ENCODE peak calls at places on chromosomes 11 and 22, in nine cellular contexts. W is lower lobe of right lung, X is heart left ventricle, K is SK-N-SH, C is A549, M is HFF-Myc, A is fibroblast of lung, B is A673, Y is left ventricle myocardium inferior. F is an unnamed sample.

GRCh38 chr11:31651208-31651607 is 141.6 kb downstream of the ELP4 start:
- DNase-seq in W (no peak), Y (no peak), B (no peak), A (no peak), K (no peak), X (no peak), C (no peak), M (no peak), F (no peak)

GRCh38 chr22:24289138-24289537 is 18.5 kb downstream of the SPECC1L start:
- DNase-seq in M (peak), W (no peak), X (no peak), K (no peak), A (peak), B (peak), C (no peak), Y (no peak), F (peak)

GRCh38 chr11:59182457-59183151 is 10.7 kb downstream of the DTX4 start:
- DNase-seq in B (no peak), K (no peak), M (no peak), C (peak), Y (no peak), X (no peak), A (no peak), W (no peak), F (no peak)

GRCh38 chr22:20427945-20428417 is 9.6 kb downstream of the SCARF2 start:
- DNase-seq in B (no peak), C (no peak), A (no peak), Y (no peak), K (no peak), W (peak), X (no peak), M (no peak), F (no peak)

GRCh38 chr11:35112846-35113105 is 26.2 kb upstream of the CD44 start:
- DNase-seq in M (no peak), B (no peak), C (no peak), X (no peak), W (no peak), A (no peak), Y (no peak), K (no peak), F (no peak)

GRCh38 chr11:89177691-89178231 is at the start of gene TYR:
- DNase-seq in W (no peak), C (no peak), A (no peak), X (no peak), K (no peak), B (no peak), Y (no peak), M (no peak), F (no peak)

GRCh38 chr11:10444725-10445286 is 10.3 kb upstream of the AMPD3 start:
- DNase-seq in M (no peak), C (no peak), Y (no peak), X (no peak), A (no peak), B (no peak), W (no peak), K (peak), F (no peak)

GRCh38 chr11:91921974-91922373 is 302.6 kb upstream of the FAT3 start:
- DNase-seq in W (no peak), A (peak), B (no peak), K (no peak), Y (no peak), M (no peak), X (no peak), C (peak), F (no peak)

GRCh38 chr22:23236026-23236425 is 55.7 kb downstream of the BCR start:
- DNase-seq in Y (no peak), C (no peak), K (no peak), W (no peak), A (peak), B (no peak), M (no peak), X (no peak), F (no peak)

GRCh38 chr22:22955866-22956535 is 68.4 kb downstream of the IGLL5 start:
- DNase-seq in X (peak), C (peak), B (peak), K (peak), A (peak), Y (no peak), M (peak), W (peak), F (peak)

GRCh38 chr11:25860677-25861445 is 471.1 kb upstream of the ANO3 start:
- DNase-seq in K (no peak), B (peak), X (no peak), W (no peak), Y (no peak), M (no peak), A (peak), C (no peak), F (no peak)

GRCh38 chr11:7501251-7501650 is 12.5 kb upstream of the PPFIBP2 start:
- DNase-seq in X (no peak), B (no peak), K (no peak), M (no peak), Y (no peak), W (no peak), A (no peak), C (no peak), F (no peak)

GRCh38 chr11:3984896-3985295 is 109.7 kb upstream of the RRM1 start:
- DNase-seq in K (peak), A (peak), B (no peak), W (no peak), C (no peak), M (no peak), X (no peak), Y (no peak), F (no peak)

GRCh38 chr11:3807856-3808845 is at the start of gene PGAP2:
- DNase-seq in Y (peak), C (peak), M (no peak), K (peak), B (peak), A (peak), W (peak), X (peak), F (peak)

GRCh38 chr11:124670732-124671131 is 2.8 kb downstream of the SIAE start:
- DNase-seq in K (no peak), W (no peak), B (peak), X (no peak), M (no peak), C (no peak), Y (no peak), A (no peak), F (no peak)

GRCh38 chr11:61687420-61687819 is 7.2 kb downstream of the DAGLA start:
- DNase-seq in C (no peak), K (no peak), W (no peak), B (no peak), A (no peak), Y (no peak), M (no peak), X (no peak), F (no peak)

GRCh38 chr11:61306221-61306620 is 11.1 kb upstream of the VWCE start:
- DNase-seq in M (no peak), W (no peak), X (no peak), Y (no peak), K (no peak), C (no peak), A (no peak), B (no peak), F (no peak)

GRCh38 chr22:23850136-23850611 is 7.5 kb upstream of the SLC2A11 start:
- DNase-seq in Y (peak), X (no peak), K (no peak), B (no peak), C (no peak), M (no peak), W (no peak), A (no peak), F (no peak)

DNA sequence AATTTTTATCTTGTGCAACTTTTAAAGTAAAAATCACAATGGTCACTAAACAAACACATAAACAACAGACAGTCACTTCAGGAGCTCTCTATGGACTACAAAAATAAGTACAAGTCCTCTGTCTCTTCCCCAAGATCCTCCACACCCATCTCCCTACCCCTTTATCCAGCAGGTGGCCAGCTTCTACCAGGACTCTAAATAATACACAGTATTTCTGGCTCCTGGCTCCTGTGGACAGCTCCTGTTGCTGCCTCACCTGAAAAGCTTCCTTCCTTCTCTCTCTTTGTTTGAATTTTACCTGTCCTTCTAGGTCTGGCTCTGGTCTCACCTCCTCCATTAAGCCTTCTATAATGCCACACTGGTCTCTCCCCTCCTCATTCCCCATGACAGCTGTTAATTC is 86.1 kb downstream of the CLPB start:
- DNase-seq in A (no peak), M (no peak), C (no peak), K (no peak), W (no peak), Y (no peak), X (no peak), B (no peak), F (no peak)
- TF ChIP-seq CTCF in A (no peak), M (no peak), C (no peak), K (no peak), W (no peak), Y (no peak), X (no peak), B (no peak), F (no peak)

GRCh38 chr11:76778874-76779273 is 4.3 kb upstream of the TSKU start:
- DNase-seq in K (no peak), B (no peak), A (peak), C (no peak), W (no peak), Y (no peak), X (no peak), M (no peak), F (no peak)

GRCh38 chr11:76781861-76782500 is 1.2 kb upstream of the TSKU start:
- DNase-seq in A (no peak), K (no peak), C (no peak), B (no peak), W (no peak), Y (no peak), M (no peak), X (no peak), F (no peak)

GRCh38 chr11:76783294-76783900 is at the start of gene TSKU:
- DNase-seq in C (peak), B (no peak), W (peak), A (no peak), K (no peak), Y (no peak), X (no peak), M (no peak), F (no peak)

GRCh38 chr11:76782526-76783293 is 446 bp upstream of the TSKU start:
- DNase-seq in B (peak), Y (peak), K (peak), C (peak), A (peak), X (peak), W (peak), M (peak), F (peak)

DNA sequence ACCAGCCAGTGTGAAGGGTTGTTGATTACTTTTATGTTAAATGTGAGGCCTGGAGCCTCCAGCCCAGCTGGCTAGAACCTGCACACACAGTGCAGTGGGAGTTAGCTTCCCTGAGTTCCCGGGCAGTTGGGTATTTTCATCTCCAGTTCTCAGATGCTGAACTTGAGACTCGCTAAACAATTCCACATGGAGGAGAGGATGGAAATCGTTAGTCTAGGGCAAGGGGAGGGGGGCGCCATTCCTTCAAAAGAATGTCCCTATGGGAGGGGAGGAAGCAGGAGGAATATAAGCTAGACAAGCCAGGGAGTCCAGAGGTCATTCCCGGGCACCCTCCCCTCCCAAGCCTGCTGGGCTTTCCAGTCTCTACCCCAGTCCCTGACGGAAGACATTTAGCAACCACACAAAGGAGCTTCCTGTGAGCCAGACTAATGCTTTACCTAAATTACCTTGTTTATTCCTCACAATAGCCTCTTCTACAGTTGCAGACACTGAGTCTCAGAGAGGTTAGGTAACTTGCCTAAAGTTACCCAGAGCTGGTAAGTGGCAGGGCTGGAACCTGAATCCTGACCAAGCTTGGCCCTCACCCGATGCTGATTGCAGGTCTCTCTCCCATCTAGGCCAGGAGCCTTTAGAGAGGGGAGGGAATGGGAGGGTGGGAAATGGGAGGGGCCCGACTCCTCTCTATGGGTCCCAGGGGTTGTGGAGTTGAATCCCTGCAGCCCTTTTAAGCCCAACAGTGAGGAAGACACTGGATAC is 1.9 kb upstream of the TSKU start:
- DNase-seq in Y (no peak), A (no peak), B (no peak), W (no peak), K (no peak), M (peak), C (no peak), X (no peak), F (no peak)
- TF ChIP-seq CTCF in Y (no peak), A (no peak), B (no peak), W (no peak), K (no peak), M (no peak), C (no peak), X (no peak), F (no peak)

DNA sequence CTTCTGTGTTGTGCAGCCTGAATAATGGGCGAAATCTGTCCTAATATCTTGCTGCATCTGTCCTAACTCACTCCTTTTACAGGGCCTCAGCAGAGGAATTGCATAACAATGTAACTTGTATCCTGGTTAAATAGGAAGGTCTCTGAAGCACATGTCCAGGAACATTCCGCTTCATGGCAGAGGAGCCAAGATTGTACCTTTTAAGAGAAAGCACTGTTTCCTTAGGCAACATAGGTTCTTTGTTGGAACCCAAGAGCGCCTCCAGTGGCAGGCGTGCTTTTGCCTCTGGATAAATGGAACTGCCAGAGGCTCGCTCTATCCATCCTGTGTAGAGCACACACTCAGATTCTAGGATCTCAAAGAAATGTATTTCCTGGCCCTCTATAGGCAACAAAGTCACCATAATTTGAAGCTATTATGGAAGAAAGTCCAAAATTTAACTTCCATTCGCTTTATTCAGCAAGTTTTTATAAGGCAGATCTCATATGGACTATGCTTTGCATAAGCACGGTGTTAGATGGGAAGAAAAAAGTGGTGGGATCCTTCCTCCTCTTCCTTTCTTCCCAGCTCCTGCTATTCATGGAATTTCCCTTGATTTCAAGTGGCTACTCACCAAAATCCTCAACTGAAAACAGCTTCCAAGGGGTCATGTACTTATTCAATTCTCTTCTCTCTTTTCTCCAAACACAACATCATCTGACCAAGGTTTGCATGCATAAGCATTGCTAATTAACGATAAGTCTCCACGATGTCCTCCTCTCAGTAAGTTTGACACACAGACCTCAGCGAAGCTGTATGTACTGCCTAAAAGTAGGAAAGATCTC is at the start of gene BLID:
- DNase-seq in W (peak), X (no peak), Y (peak), K (no peak), A (peak), M (no peak), C (peak), B (no peak), F (no peak)
- TF ChIP-seq CTCF in W (peak), X (peak), Y (peak), K (peak), A (peak), M (peak), C (peak), B (peak), F (peak)

DNA sequence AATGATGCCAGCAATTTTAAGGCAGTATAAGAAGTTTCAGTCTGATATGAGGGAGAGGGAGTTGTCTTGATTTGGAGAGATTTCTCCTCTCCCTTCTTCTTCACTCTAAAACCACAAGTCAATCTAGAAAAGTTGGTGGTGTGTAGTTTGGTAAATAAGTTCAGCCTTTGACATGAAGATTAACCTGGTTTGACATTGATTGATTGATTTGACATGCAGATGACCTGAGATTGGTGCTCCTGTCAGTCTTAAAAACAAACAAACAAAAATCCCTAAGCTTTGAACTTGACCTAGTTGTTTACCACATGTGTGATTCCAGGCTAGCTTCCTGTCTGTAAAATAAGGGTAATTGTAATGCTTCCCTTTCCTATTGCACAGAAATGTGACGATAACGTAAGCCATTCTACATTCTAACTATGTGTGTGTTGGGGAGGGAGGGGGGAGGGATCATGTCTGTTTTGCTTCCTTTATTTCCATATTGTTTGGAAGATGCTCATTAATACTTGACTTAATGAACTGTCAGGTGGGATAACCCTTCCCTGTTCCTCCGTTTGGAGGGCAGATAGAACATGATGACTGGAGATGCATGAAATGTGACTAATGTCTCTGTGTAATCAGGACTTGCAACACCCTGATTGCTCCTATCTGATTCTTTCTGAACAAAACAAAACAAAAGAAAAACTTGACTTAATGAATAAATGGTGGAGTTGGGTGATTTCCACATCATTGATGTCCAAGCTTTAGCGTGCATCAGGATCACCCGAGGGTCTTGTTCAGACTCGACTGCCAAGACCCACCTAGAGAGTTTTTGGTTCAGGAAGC is 106.0 kb upstream of the CLMP start:
- DNase-seq in K (no peak), A (peak), C (peak), W (no peak), M (no peak), B (no peak), X (no peak), Y (no peak), F (peak)
- TF ChIP-seq CTCF in K (no peak), A (no peak), C (no peak), W (no peak), M (no peak), B (no peak), X (no peak), Y (no peak), F (no peak)

GRCh38 chr11:2314136-2314524 is 12.3 kb downstream of the TSPAN32 start:
- DNase-seq in K (no peak), B (no peak), X (no peak), M (no peak), W (peak), A (no peak), C (no peak), Y (no peak), F (no peak)

GRCh38 chr11:2311456-2312201 is 9.8 kb downstream of the TSPAN32 start:
- DNase-seq in C (no peak), Y (no peak), B (no peak), W (no peak), M (no peak), A (no peak), X (no peak), K (no peak), F (no peak)

GRCh38 chr11:2310786-2311455 is 9.1 kb downstream of the TSPAN32 start:
- DNase-seq in M (no peak), B (no peak), X (no peak), W (no peak), A (no peak), C (no peak), K (no peak), Y (no peak), F (no peak)

GRCh38 chr11:2313051-2313951 is 11.5 kb downstream of the TSPAN32 start:
- DNase-seq in W (peak), K (no peak), A (no peak), B (no peak), Y (peak), C (no peak), M (no peak), X (no peak), F (no peak)

DNA sequence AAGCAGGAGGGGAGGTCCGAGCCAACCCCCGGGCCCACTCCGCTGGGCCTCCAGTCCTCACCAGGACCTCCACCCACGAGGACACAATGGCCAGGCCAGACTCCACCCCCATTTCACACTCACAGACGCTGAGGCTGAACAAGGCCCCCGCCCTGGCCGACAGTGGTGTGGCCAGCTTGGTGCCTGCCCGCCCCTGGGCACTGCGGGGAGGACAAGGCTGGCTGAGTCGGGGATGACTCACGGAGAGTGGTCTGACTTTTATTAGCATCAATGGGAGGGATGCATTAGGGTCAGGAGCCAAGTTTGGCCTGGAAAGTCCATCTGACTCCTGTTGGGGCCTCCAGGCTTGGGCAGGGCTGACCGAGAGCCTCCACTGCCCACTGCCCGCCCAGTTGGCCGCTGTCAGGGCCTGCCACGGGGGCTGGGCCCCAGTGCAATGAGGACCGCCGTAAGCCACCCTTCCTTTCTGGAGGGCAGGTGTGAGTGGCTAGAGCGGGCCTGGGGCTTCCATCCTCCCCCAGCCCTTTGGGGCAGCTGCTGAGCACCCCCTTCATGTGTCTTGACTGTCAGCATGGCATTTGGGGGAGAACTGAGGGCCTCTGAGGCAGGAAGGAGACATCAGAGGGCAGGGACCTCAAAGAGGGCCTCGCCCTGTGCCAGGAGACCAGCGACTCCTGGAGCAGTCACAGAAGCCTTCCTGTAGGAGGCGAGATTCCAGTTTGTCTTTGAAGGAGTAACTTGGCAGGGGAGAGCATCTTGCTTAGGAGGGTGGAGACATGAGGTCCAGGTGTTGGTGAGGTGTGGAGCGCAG is 10.6 kb downstream of the TSPAN32 start:
- DNase-seq in W (peak), K (peak), B (no peak), X (peak), M (peak), C (no peak), Y (no peak), A (peak), F (peak)
- TF ChIP-seq CTCF in W (no peak), K (no peak), B (no peak), X (no peak), M (no peak), C (no peak), Y (no peak), A (no peak), F (peak)

F was measured in HFFc6.